ENCODE peak calls at places on chromosomes 13 and 19, in eight cellular contexts. J is Peyer's patch, F is GM23338, B is neural progenitor cell, Q is PC-9, X is heart right ventricle, S is heart left ventricle, M is astrocyte. I is an unnamed sample.

GRCh38 chr13:49220035-49220855 is at the start of gene MLNR:
- DNase-seq in J (no peak), F (peak; percentile 76), B (peak; percentile 76), Q (no peak), X (peak; percentile 16), S (peak; percentile 51), M (peak; percentile 17), I (peak; percentile 38)

GRCh38 chr13:107937841-107938240 is 277.5 kb downstream of the LIG4 start:
- DNase-seq in J (no peak), F (no peak), B (no peak), Q (no peak), X (no peak), S (no peak), M (no peak), I (no peak)

GRCh38 chr19:11180346-11180745 is 17.0 kb downstream of the KANK2 start:
- DNase-seq in J (no peak), F (no peak), B (no peak), Q (no peak), X (no peak), S (no peak), M (no peak), I (no peak)

GRCh38 chr13:86825410-86825809 is 845.8 kb upstream of the SLITRK5 start:
- DNase-seq in J (no peak), F (no peak), B (no peak), Q (no peak), X (no peak), S (no peak), M (no peak), I (no peak)

GRCh38 chr19:36528921-36529518 is 949 bp upstream of the ZNF260 start:
- DNase-seq in J (no peak), F (peak; percentile 58), B (peak; percentile 48), Q (no peak), X (no peak), S (no peak), M (no peak), I (no peak)

GRCh38 chr13:53028063-53028462 is 550 bp upstream of the OLFM4 start:
- DNase-seq in J (no peak), F (no peak), B (no peak), Q (no peak), X (no peak), S (no peak), M (no peak), I (no peak)

GRCh38 chr19:38262585-38263268 is 1.6 kb upstream of the SPINT2 start:
- DNase-seq in J (no peak), F (peak; percentile 72), B (no peak), Q (peak; percentile 21), X (no peak), S (no peak), M (no peak), I (no peak)

GRCh38 chr19:5397804-5398692 is 57.2 kb upstream of the ZNRF4 start:
- DNase-seq in J (no peak), F (peak; percentile 94), B (peak; percentile 96), Q (no peak), X (no peak), S (no peak), M (no peak), I (no peak)

GRCh38 chr13:76993021-76993420 is 1.1 kb downstream of the CLN5 start:
- DNase-seq in J (no peak), F (no peak), B (no peak), Q (no peak), X (no peak), S (no peak), M (peak; percentile 13), I (peak; percentile 58)

GRCh38 chr19:15260939-15261338 is 28.7 kb upstream of the EPHX3 start:
- DNase-seq in J (no peak), F (peak; percentile 46), B (peak; percentile 34), Q (no peak), X (no peak), S (no peak), M (no peak), I (no peak)

GRCh38 chr19:50187937-50188336 is 15.5 kb upstream of the MYH14 start:
- DNase-seq in J (peak; percentile 81), F (no peak), B (no peak), Q (no peak), X (no peak), S (no peak), M (no peak), I (no peak)

GRCh38 chr19:55050749-55051532 is 12.0 kb downstream of the RDH13 start:
- DNase-seq in J (no peak), F (no peak), B (no peak), Q (no peak), X (no peak), S (no peak), M (no peak), I (no peak)

GRCh38 chr13:95188128-95188527 is 113.1 kb downstream of the ABCC4 start:
- DNase-seq in J (no peak), F (no peak), B (no peak), Q (no peak), X (no peak), S (no peak), M (no peak), I (no peak)

GRCh38 chr19:10044390-10044789 is 31.1 kb downstream of the RDH8 start:
- DNase-seq in J (no peak), F (no peak), B (no peak), Q (no peak), X (no peak), S (no peak), M (no peak), I (no peak)

GRCh38 chr13:77492982-77493381 is 42.5 kb upstream of the SCEL start:
- DNase-seq in J (no peak), F (no peak), B (no peak), Q (peak; percentile 21), X (no peak), S (no peak), M (peak; percentile 28), I (peak; percentile 66)

GRCh38 chr13:34371645-34372044 is 553.7 kb downstream of the RFC3 start:
- DNase-seq in J (no peak), F (no peak), B (no peak), Q (no peak), X (no peak), S (no peak), M (no peak), I (no peak)

GRCh38 chr19:6038634-6039405 is 60.9 kb upstream of the RANBP3 start:
- DNase-seq in J (no peak), F (no peak), B (no peak), Q (no peak), X (no peak), S (no peak), M (no peak), I (peak; percentile 68)

GRCh38 chr19:8585894-8586750 is 8.9 kb upstream of the MYO1F start:
- DNase-seq in J (peak; percentile 84), F (peak; percentile 97), B (peak; percentile 90), Q (peak; percentile 56), X (no peak), S (peak; percentile 59), M (peak; percentile 20), I (no peak)

GRCh38 chr13:32857689-32858088 is 158.5 kb upstream of the KL start:
- DNase-seq in J (no peak), F (no peak), B (no peak), Q (no peak), X (no peak), S (no peak), M (no peak), I (no peak)

DNA sequence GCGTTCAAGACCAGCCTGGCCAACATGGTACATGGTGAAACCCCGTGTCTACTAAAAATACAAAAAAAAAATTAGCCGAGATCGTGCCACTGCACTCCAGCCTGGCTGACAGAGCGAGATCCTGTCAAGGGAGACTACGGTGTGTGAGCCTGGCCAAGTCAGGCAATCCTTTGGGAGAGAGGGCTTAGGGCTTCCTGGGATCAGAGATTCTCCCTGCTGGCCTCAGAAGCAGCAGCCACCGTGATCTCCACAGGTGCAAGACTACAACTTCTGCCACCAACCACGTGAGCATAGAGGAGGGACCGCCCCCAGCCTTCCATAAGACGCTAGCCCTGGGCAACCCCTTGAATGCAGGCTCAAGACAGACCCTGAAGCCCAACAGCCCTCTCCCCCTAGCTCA is 7.6 kb downstream of the MFSD12 start:
- DNase-seq in J (no peak), F (no peak), B (no peak), Q (no peak), X (no peak), S (peak; percentile 17), M (no peak), I (no peak)
- H3K4me3 ChIP-seq in J (no peak overlapping the region), F (no peak overlapping the region), B (no peak overlapping the region), Q (no peak overlapping the region), X (no peak overlapping the region), S (no peak overlapping the region), M (no peak overlapping the region), I (no peak overlapping the region)

GRCh38 chr13:66138172-66138811 is 1091.8 kb downstream of the PCDH9 start:
- DNase-seq in J (no peak), F (no peak), B (no peak), Q (no peak), X (no peak), S (no peak), M (no peak), I (no peak)
- H3K4me3 ChIP-seq in J (no peak overlapping the region), F (no peak overlapping the region), B (no peak overlapping the region), Q (no peak overlapping the region), X (no peak overlapping the region), S (no peak overlapping the region), M (no peak overlapping the region), I (no peak overlapping the region)

GRCh38 chr13:71797487-71797886 is 69.5 kb downstream of the DACH1 start:
- DNase-seq in J (no peak), F (no peak), B (no peak), Q (no peak), X (no peak), S (no peak), M (no peak), I (no peak)

GRCh38 chr13:71799320-71799719 is 67.7 kb downstream of the DACH1 start:
- DNase-seq in J (no peak), F (no peak), B (no peak), Q (no peak), X (no peak), S (no peak), M (no peak), I (no peak)

GRCh38 chr13:71801781-71802180 is 65.2 kb downstream of the DACH1 start:
- DNase-seq in J (no peak), F (no peak), B (peak; percentile 61), Q (no peak), X (no peak), S (no peak), M (no peak), I (no peak)

GRCh38 chr13:71798723-71799122 is 68.3 kb downstream of the DACH1 start:
- DNase-seq in J (no peak), F (no peak), B (peak; percentile 37), Q (no peak), X (no peak), S (no peak), M (no peak), I (no peak)

GRCh38 chr13:71801165-71801564 is 65.8 kb downstream of the DACH1 start:
- DNase-seq in J (no peak), F (no peak), B (no peak), Q (no peak), X (no peak), S (no peak), M (no peak), I (no peak)
- H3K4me3 ChIP-seq in J (no peak overlapping the region), F (no peak overlapping the region), B (no peak overlapping the region), Q (no peak overlapping the region), X (no peak overlapping the region), S (no peak overlapping the region), M (no peak overlapping the region), I (no peak overlapping the region)

DNA sequence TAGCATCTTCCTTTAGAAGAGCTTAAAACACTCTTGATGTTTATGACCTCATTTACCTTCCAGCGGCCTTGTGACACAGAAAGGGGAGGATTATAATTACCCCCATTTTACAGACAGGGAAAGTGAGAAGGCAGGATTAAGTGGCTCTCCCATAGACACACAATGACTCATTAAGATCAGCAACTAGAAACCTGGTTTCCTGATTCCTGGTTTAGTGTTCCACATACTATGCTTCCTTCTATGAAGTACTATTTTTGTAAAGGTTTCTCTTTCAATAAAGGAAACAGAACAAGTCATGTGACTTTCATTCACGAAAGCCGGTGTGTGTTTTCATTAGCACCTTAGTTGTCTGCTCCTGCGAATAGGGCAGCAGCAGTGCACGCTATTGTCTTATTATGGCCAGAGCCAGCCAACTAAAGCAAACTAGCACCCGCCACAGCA is 8.3 kb downstream of the IRS2 start:
- DNase-seq in J (no peak), F (no peak), B (peak; percentile 29), Q (peak; percentile 43), X (no peak), S (no peak), M (peak; percentile 71), I (peak; percentile 83)
- H3K4me3 ChIP-seq in J (no peak overlapping the region), F (no peak overlapping the region), B (no peak overlapping the region), Q (peak overlapping the region; percentile 87), X (no peak overlapping the region), S (peak overlapping the region; percentile 58), M (peak overlapping the region; percentile 37), I (peak overlapping the region; percentile 1)